ENCODE peak calls at places on chromosome 7, in ten cellular contexts. Q is BJ, F is left lung, L is right lobe of liver, U is neural progenitor cell, C is dorsolateral prefrontal cortex, A is AG04450, T is A673, H is mammary epithelial cell, M is uterus. E is an unnamed sample.

GRCh38 chr7:151132461-151133205 is 34.9 kb downstream of the GBX1 start:
- DNase-seq in A (no peak), Q (no peak), F (peak; percentile 70), U (no peak), H (no peak), C (no peak), L (no peak), M (no peak), T (no peak), E (peak; percentile 9)

GRCh38 chr7:13633857-13634256 is 355.6 kb downstream of the ETV1 start:
- DNase-seq in M (no peak), L (no peak), A (no peak), U (no peak), H (no peak), F (no peak), T (no peak), Q (no peak), C (no peak), E (no peak)

GRCh38 chr7:66421830-66422229 is 206.9 kb upstream of the KCTD7 start:
- DNase-seq in F (no peak), L (no peak), Q (no peak), M (no peak), A (no peak), T (no peak), H (no peak), C (no peak), U (no peak), E (no peak)

GRCh38 chr7:102119213-102119651 is 167.4 kb upstream of the SH2B2 start:
- DNase-seq in M (no peak), Q (peak; percentile 5), U (no peak), F (no peak), A (no peak), H (peak; percentile 64), C (peak; percentile 46), L (no peak), T (peak; percentile 55), E (no peak)

GRCh38 chr7:139827042-139827441 is 2.0 kb upstream of the TBXAS1 start:
- DNase-seq in M (no peak), L (no peak), A (no peak), C (no peak), T (no peak), H (no peak), U (no peak), F (no peak), Q (no peak), E (no peak)

GRCh38 chr7:104898434-104898833 is 115.6 kb upstream of the KMT2E start:
- DNase-seq in H (no peak), U (no peak), T (no peak), Q (no peak), F (no peak), A (no peak), M (no peak), L (no peak), C (no peak), E (no peak)

GRCh38 chr7:143325215-143325614 is 9.3 kb downstream of the CLCN1 start:
- DNase-seq in A (no peak), Q (no peak), C (no peak), H (no peak), U (no peak), T (no peak), F (no peak), L (no peak), M (no peak), E (no peak)

GRCh38 chr7:135183478-135183877 is 13.0 kb upstream of the CYREN start:
- DNase-seq in U (no peak), F (no peak), C (no peak), H (no peak), Q (no peak), L (no peak), A (no peak), T (no peak), M (no peak), E (no peak)

GRCh38 chr7:34755008-34755407 is 97.0 kb downstream of the NPSR1 start:
- DNase-seq in C (no peak), A (no peak), F (no peak), T (no peak), L (no peak), U (no peak), Q (no peak), H (no peak), M (no peak), E (no peak)

GRCh38 chr7:20858913-20859312 is 72.2 kb upstream of the SP8 start:
- DNase-seq in F (no peak), C (no peak), Q (no peak), T (no peak), A (no peak), M (no peak), H (no peak), U (no peak), L (peak; percentile 82), E (no peak)

GRCh38 chr7:152633504-152633903 is 42.4 kb downstream of the XRCC2 start:
- DNase-seq in C (no peak), M (no peak), T (no peak), U (no peak), Q (no peak), A (no peak), L (no peak), F (no peak), H (no peak), E (no peak)

GRCh38 chr7:150867592-150867991 is 15.3 kb downstream of the AOC1 start:
- DNase-seq in U (no peak), Q (no peak), A (no peak), L (no peak), C (no peak), F (no peak), H (no peak), M (no peak), T (no peak), E (no peak)

GRCh38 chr7:156505876-156506275 is 134.7 kb upstream of the RNF32 start:
- DNase-seq in M (no peak), U (no peak), A (no peak), T (no peak), H (no peak), Q (no peak), F (no peak), L (no peak), C (no peak), E (no peak)

GRCh38 chr7:55055479-55055878 is 36.7 kb downstream of the EGFR start:
- DNase-seq in A (no peak), M (no peak), L (no peak), Q (no peak), C (no peak), H (peak; percentile 74), F (no peak), T (no peak), U (no peak), E (no peak)

GRCh38 chr7:55056577-55057480 is 38.0 kb downstream of the EGFR start:
- DNase-seq in M (no peak), T (no peak), A (no peak), L (peak; percentile 63), C (no peak), F (no peak), Q (no peak), H (no peak), U (no peak), E (no peak)

GRCh38 chr7:55054758-55055157 is 35.9 kb downstream of the EGFR start:
- DNase-seq in F (no peak), L (no peak), M (no peak), Q (no peak), H (no peak), A (no peak), C (no peak), U (no peak), T (no peak), E (no peak)

GRCh38 chr7:55054252-55054651 is 35.4 kb downstream of the EGFR start:
- DNase-seq in U (no peak), A (no peak), M (no peak), H (no peak), Q (no peak), L (no peak), T (no peak), F (no peak), C (no peak), E (no peak)

GRCh38 chr7:55056068-55056467 is 37.3 kb downstream of the EGFR start:
- DNase-seq in F (no peak), C (no peak), A (no peak), H (no peak), U (no peak), L (no peak), Q (no peak), T (no peak), M (no peak), E (no peak)
- H3K4me3 ChIP-seq in F (no peak overlapping the region), C (no peak overlapping the region), A (no peak overlapping the region), H (no peak overlapping the region), U (no peak overlapping the region), L (no peak overlapping the region), Q (no peak overlapping the region), T (no peak overlapping the region), M (no peak overlapping the region), E (no peak overlapping the region)

GRCh38 chr7:24508301-24508700 is 65.0 kb upstream of the PALS2 start:
- DNase-seq in T (no peak), U (no peak), A (no peak), H (no peak), M (no peak), Q (no peak), L (no peak), C (no peak), F (no peak), E (no peak)
- H3K4me3 ChIP-seq in T (no peak overlapping the region), U (no peak overlapping the region), A (no peak overlapping the region), H (no peak overlapping the region), M (no peak overlapping the region), Q (no peak overlapping the region), L (no peak overlapping the region), C (no peak overlapping the region), F (no peak overlapping the region), E (no peak overlapping the region)

DNA sequence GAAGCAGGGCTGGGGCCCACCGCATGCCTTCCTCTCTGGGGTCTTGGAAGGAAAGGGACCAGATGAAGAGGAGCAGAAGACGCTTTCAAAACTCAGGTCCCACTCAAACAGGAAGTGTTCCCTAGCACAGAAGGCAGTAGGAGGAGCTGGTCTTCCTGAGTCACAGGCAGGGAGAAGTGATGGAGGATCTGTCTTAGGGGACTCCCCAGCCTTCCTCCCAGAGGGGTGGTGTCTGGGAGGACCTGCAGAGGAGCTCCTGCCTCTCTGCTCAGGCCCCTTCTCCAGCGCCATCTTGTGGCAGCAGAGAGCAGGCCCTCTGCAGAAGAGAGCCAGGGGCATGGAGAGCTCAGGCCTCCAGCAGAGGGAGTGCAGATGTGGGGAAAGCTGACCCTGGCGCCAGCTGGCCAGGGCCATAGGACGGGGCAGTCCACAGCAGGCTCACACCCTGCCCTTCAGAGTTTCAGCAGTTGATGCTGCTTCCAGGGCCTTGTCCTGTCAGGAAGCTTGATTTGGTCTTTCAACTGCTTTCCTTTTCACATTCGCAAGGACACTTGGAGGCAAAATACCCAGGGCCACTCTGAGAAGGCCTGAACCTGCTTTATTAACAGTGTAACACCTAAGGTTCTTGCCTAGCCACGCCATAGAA is 62.2 kb upstream of the TARP start:
- DNase-seq in H (peak; percentile 75), C (peak; percentile 71), U (peak; percentile 92), M (peak; percentile 65), A (peak; percentile 77), L (peak; percentile 77), Q (peak; percentile 25), T (peak; percentile 91), F (peak; percentile 94), E (peak; percentile 80)
- H3K4me3 ChIP-seq in H (no peak overlapping the region), C (no peak overlapping the region), U (no peak overlapping the region), M (no peak overlapping the region), A (peak overlapping the region; percentile 22), L (no peak overlapping the region), Q (no peak overlapping the region), T (no peak overlapping the region), F (no peak overlapping the region), E (peak overlapping the region; percentile 17)

DNA sequence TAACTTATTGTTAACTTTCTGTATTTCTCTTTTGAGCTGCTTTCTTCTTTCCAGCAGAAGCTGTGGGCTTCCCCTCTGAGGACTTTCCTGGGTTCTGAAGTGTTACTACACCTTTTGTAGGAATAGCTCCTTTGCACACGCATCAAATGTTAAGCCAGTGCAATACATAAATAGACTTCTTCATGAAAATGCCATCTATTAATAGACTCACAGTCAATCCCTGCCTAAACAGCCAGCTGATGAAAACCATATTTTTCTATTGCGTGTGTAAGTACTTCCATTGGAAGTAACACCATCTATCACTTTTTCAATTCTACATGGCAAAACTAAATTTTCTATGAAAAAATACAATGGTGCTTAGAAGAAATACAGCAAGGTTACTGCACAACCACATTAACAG is 1.4 kb downstream of the ABCB4 start:
- DNase-seq in U (no peak), Q (peak; percentile 9), M (no peak), L (no peak), C (no peak), H (no peak), T (no peak), F (no peak), A (no peak), E (no peak)
- H3K4me3 ChIP-seq in U (no peak overlapping the region), Q (no peak overlapping the region), M (no peak overlapping the region), L (peak overlapping the region; percentile 79), C (no peak overlapping the region), H (no peak overlapping the region), T (no peak overlapping the region), F (no peak overlapping the region), A (no peak overlapping the region), E (peak overlapping the region; percentile 75)

E was measured in left ventricle myocardium inferior.